ENCODE peak calls at places on chromosomes 4 and X, in four cellular contexts. K is thoracic aorta, M is uterus, W is Calu3. A is an unnamed sample.

GRCh38 chrX:71107762-71108360 is 1.3 kb upstream of the CXorf65 start:
- DNase-seq in K (no peak), M (no peak), W (no peak), A (no peak)

GRCh38 chr4:37422102-37422501 is 177.6 kb downstream of the NWD2 start:
- DNase-seq in K (no peak), M (no peak), W (no peak), A (no peak)

GRCh38 chr4:106676173-106676921 is 307.8 kb upstream of the GIMD1 start:
- DNase-seq in K (no peak), M (no peak), W (no peak), A (no peak)

GRCh38 chr4:8084031-8084660 is 74.5 kb downstream of the ABLIM2 start:
- DNase-seq in K (no peak), M (no peak), W (no peak), A (no peak)

GRCh38 chr4:84878090-84878489 is 88.4 kb downstream of the WDFY3 start:
- DNase-seq in K (no peak), M (no peak), W (no peak), A (no peak)

GRCh38 chrX:135549519-135549918 is 29.1 kb downstream of the INTS6L start:
- DNase-seq in K (no peak), M (no peak), W (no peak), A (no peak)

GRCh38 chrX:101276238-101276637 is 14.9 kb downstream of the TAF7L start:
- DNase-seq in K (no peak), M (no peak), W (no peak), A (no peak)

GRCh38 chr4:168636506-168637176 is 139.8 kb downstream of the PALLD start:
- DNase-seq in K (no peak), M (no peak), W (no peak), A (no peak)

GRCh38 chrX:19625612-19626011 is 110.3 kb upstream of the MAP3K15 start:
- DNase-seq in K (no peak), M (no peak), W (no peak), A (no peak)

GRCh38 chr4:121720109-121720508 is 23.3 kb upstream of the ANXA5 start:
- DNase-seq in K (no peak), M (no peak), W (no peak), A (no peak)

GRCh38 chr4:122992111-122992510 is 69.7 kb upstream of the NUDT6 start:
- DNase-seq in K (no peak), M (no peak), W (no peak), A (no peak)

GRCh38 chr4:48127882-48128394 is 6.1 kb downstream of the TXK start:
- DNase-seq in K (peak), M (peak), W (peak), A (peak)

GRCh38 chr4:54487491-54487890 is 170.3 kb upstream of the KIT start:
- DNase-seq in K (no peak), M (no peak), W (no peak), A (no peak)

GRCh38 chr4:140308366-140309123 is 64.9 kb upstream of the SCOC start:
- DNase-seq in K (peak), M (peak), W (no peak), A (no peak)

GRCh38 chr4:41709844-41710481 is 38.6 kb downstream of the PHOX2B start:
- DNase-seq in K (no peak), M (no peak), W (no peak), A (no peak)

GRCh38 chr4:130985371-130985770 is 1889.4 kb downstream of the C4orf33 start:
- DNase-seq in K (no peak), M (no peak), W (no peak), A (peak)

GRCh38 chr4:142369141-142369540 is 477.0 kb downstream of the INPP4B start:
- DNase-seq in K (no peak), M (no peak), W (no peak), A (no peak)

GRCh38 chr4:20916106-20916505 is 215.8 kb downstream of the PACRGL start:
- DNase-seq in K (no peak), M (no peak), W (no peak), A (no peak)

GRCh38 chr4:76748649-76749048 is 149.3 kb downstream of the SOWAHB start:
- DNase-seq in K (no peak), M (no peak), W (peak), A (peak)

GRCh38 chr4:67727124-67727850 is 26.3 kb upstream of the UBA6 start:
- DNase-seq in K (no peak), M (no peak), W (no peak), A (no peak)

GRCh38 chr4:184534511-184535391 is 60.4 kb upstream of the IRF2 start:
- DNase-seq in K (no peak), M (no peak), W (no peak), A (no peak)

GRCh38 chr4:189228726-189229125 is 711.9 kb upstream of the FRG1 start:
- DNase-seq in K (no peak), M (no peak), W (no peak), A (no peak)

GRCh38 chrX:10496345-10496965 is 123.9 kb downstream of the MID1 start:
- DNase-seq in K (no peak), M (no peak), W (no peak), A (no peak)

GRCh38 chrX:65596270-65596669 is 61.7 kb upstream of the LAS1L start:
- DNase-seq in K (no peak), M (peak), W (no peak), A (no peak)

GRCh38 chrX:41240504-41240903 is 93.5 kb upstream of the DDX3X start:
- DNase-seq in K (no peak), M (no peak), W (no peak), A (no peak)

GRCh38 chr4:150308824-150309472 is 230.7 kb downstream of the DCLK2 start:
- DNase-seq in K (no peak), M (no peak), W (no peak), A (no peak)

GRCh38 chr4:89835413-89835812 is 1.5 kb downstream of the SNCA start:
- DNase-seq in K (no peak), M (no peak), W (no peak), A (no peak)

GRCh38 chrX:11787564-11787963 is 29.5 kb downstream of the MSL3 start:
- DNase-seq in K (no peak), M (peak), W (peak), A (peak)

GRCh38 chr4:106019771-106020170 is 124.5 kb downstream of the NPNT start:
- DNase-seq in K (no peak), M (no peak), W (no peak), A (no peak)

GRCh38 chrX:131216828-131217227 is 72.3 kb downstream of the IGSF1 start:
- DNase-seq in K (no peak), M (no peak), W (no peak), A (no peak)

GRCh38 chrX:131213400-131213799 is 75.7 kb downstream of the IGSF1 start:
- DNase-seq in K (no peak), M (no peak), W (no peak), A (no peak)

DNA sequence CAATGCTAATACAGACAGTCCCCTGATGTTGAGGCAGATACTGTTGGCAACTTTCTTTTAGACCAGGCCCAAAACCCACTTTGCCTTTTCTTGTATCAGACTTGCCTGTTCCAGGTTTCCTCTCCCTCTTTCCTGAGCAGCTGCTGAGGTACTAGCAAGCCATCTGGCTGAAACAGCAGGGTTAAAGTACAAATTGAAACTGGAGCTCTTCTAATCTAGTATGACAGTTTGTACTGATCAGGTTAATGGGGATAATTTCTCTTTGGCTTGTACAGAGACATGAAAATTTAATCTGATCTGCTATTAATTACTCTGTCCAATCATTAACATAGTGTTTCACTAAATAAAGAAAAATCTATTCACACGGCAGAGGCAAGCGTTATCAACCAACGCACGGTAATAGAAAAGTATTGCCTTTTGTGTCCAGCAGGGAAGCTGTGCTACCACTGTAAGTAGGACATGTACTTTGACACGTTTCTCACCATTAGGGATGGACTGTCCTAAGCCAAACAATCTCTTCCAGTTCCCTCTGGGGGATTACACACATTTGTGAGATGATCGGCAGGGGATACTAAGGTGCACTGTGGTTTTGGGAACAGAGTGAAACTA is 71.1 kb downstream of the IGSF1 start:
- DNase-seq in K (no peak), M (no peak), W (no peak), A (no peak)
- TF ChIP-seq CTCF in K (no peak), M (no peak), W (no peak), A (no peak)

DNA sequence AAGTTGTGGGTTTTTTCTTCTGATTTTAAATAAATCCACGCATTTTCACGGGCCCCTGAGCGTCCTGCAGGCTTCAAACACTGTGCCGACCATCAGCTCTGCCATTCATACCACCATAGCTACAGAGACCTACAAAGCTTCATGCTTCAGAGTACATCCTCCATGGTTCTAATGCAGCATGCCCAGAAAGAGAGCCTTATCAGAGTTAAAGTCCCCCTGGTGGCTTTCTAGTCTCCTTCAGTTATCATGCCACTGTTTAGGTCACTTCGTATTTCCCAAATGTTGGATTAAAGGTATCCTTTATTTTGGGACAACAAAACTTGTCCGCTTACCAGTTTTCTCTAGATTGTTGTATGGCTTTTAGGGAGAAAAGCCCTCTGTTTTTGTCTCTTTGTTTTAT is 66.7 kb upstream of the VCX2 start:
- DNase-seq in K (no peak), M (no peak), W (no peak), A (no peak)
- TF ChIP-seq CTCF in K (no peak), M (no peak), W (no peak), A (no peak)

GRCh38 chr4:170776983-170777382 is 687.2 kb upstream of the AADAT start:
- DNase-seq in K (no peak), M (no peak), W (no peak), A (no peak)

GRCh38 chr4:170777663-170778062 is 687.9 kb upstream of the AADAT start:
- DNase-seq in K (no peak), M (no peak), W (no peak), A (no peak)

GRCh38 chr4:170772429-170772828 is 682.7 kb upstream of the AADAT start:
- DNase-seq in K (no peak), M (no peak), W (no peak), A (no peak)

GRCh38 chr4:170773709-170774273 is 684.0 kb upstream of the AADAT start:
- DNase-seq in K (no peak), M (no peak), W (no peak), A (no peak)

GRCh38 chr4:170775851-170776250 is 686.1 kb upstream of the AADAT start:
- DNase-seq in K (no peak), M (no peak), W (no peak), A (no peak)
- TF ChIP-seq CTCF in K (no peak), M (no peak), W (no peak), A (no peak)

GRCh38 chrX:118839334-118839958 is 15.8 kb downstream of the ZCCHC12 start:
- DNase-seq in K (peak), M (peak), W (peak), A (peak)
- TF ChIP-seq CTCF in K (peak), M (peak), W (peak), A (peak)

DNA sequence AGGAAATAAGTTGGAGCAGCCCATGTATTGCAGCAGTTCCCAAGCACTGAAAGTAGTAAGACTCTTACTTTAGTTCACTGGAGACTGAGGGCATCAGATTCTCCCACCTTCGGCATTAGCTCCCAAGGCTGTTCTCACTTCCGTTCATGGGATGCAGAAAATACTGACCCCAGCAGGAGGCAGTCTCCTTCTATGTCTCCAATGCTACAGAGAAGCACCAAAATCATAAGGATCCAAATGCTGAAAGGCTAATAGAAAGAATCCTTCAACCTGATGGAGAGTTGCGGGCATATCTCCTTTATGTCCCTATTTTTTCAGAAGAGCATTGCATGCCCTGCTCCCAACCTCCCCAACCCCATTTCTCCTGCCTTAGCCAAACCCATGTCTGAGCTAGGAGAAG is 32.4 kb downstream of the ADH7 start:
- DNase-seq in K (no peak), M (no peak), W (no peak), A (no peak)
- TF ChIP-seq CTCF in K (no peak), M (no peak), W (no peak), A (no peak)

DNA sequence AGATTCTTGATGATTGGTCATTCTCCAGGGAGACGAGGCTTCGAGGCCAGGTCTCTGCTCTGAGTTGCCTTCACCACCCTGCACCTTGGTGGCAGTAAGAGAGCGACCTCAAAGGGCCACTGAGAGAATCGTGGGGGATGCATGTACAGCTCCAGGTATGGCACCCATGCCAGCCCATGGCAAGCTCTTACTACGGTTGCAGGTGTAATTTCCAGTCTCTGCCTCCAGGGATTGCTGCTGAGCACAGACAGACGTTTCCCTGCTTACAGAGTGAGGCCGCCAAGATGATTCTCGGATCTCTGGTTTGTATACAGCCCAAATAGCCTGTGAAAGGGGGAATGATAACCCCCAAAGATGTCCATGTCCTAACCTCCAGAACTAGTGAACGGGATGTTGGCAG is 16.3 kb upstream of the DRD5 start:
- DNase-seq in K (no peak), M (no peak), W (peak), A (peak)
- TF ChIP-seq CTCF in K (peak), M (no peak), W (no peak), A (peak)

GRCh38 chr4:22435652-22436051 is 80.2 kb downstream of the ADGRA3 start:
- DNase-seq in K (no peak), M (no peak), W (no peak), A (no peak)
- TF ChIP-seq CTCF in K (no peak), M (no peak), W (no peak), A (no peak)

GRCh38 chrX:38138157-38138556 is 82.5 kb downstream of the SRPX start:
- DNase-seq in K (no peak), M (no peak), W (no peak), A (no peak)
- TF ChIP-seq CTCF in K (no peak), M (no peak), W (no peak), A (no peak)

A was measured in endothelial cell.